ENCODE peak calls at places on chromosomes 2 and 18, in seven cellular contexts. R, E, B, G, C, W and L are unnamed samples.

GRCh38 chr2:112604952-112605351 is 20.5 kb downstream of the CHCHD5 start:
- DNase-seq in W (no peak), B (no peak), C (no peak), E (no peak), R (no peak), G (no peak), L (no peak)

GRCh38 chr2:69046221-69046662 is 33.3 kb downstream of the ANTXR1 start:
- DNase-seq in R (peak; percentile 85), E (no peak), B (peak; percentile 32), C (no peak), W (no peak), G (no peak), L (no peak)

GRCh38 chr2:56450772-56451171 is 267.0 kb downstream of the CCDC85A start:
- DNase-seq in W (no peak), G (no peak), B (no peak), E (no peak), C (no peak), R (no peak), L (no peak)

GRCh38 chr18:73891572-73892421 is 255.8 kb downstream of the FBXO15 start:
- DNase-seq in G (no peak), R (no peak), B (no peak), C (no peak), W (no peak), E (no peak), L (no peak)

GRCh38 chr2:234429265-234429664 is 67.6 kb downstream of the ARL4C start:
- DNase-seq in C (no peak), B (no peak), R (no peak), G (no peak), W (no peak), E (no peak), L (no peak)

GRCh38 chr2:214899751-214900150 is 90.3 kb upstream of the BARD1 start:
- DNase-seq in B (no peak), C (no peak), W (no peak), G (no peak), E (no peak), R (no peak), L (no peak)

GRCh38 chr18:42182728-42183700 is 228.0 kb downstream of the PIK3C3 start:
- DNase-seq in G (no peak), B (no peak), C (no peak), R (peak; percentile 47), E (no peak), W (no peak), L (no peak)

GRCh38 chr2:219029829-219030165 is 11.5 kb downstream of the CFAP65 start:
- DNase-seq in G (peak; percentile 93), R (peak; percentile 90), B (peak; percentile 81), W (peak; percentile 83), E (peak; percentile 81), C (peak; percentile 57), L (peak; percentile 62)

GRCh38 chr2:186605041-186605440 is 15.2 kb downstream of the ITGAV start:
- DNase-seq in C (no peak), B (peak; percentile 28), E (no peak), G (no peak), R (no peak), W (no peak), L (no peak)

GRCh38 chr18:65544701-65545100 is 206.1 kb upstream of the CDH7 start:
- DNase-seq in E (no peak), C (no peak), B (no peak), W (no peak), G (no peak), R (peak; percentile 37), L (no peak)

GRCh38 chr2:1687254-1687653 is 57.1 kb downstream of the PXDN start:
- DNase-seq in W (no peak), G (no peak), E (no peak), C (no peak), R (peak; percentile 63), B (no peak), L (no peak)

GRCh38 chr2:44950646-44951045 is 9.1 kb downstream of the SIX3 start:
- DNase-seq in G (peak; percentile 7), E (no peak), W (no peak), R (no peak), C (no peak), B (no peak), L (no peak)

GRCh38 chr2:44951124-44951523 is 9.6 kb downstream of the SIX3 start:
- DNase-seq in R (no peak), G (peak; percentile 38), W (no peak), C (no peak), B (no peak), E (no peak), L (no peak)

GRCh38 chr2:44952806-44953685 is 11.5 kb downstream of the SIX3 start:
- DNase-seq in W (no peak), R (no peak), C (no peak), E (no peak), B (no peak), G (no peak), L (no peak)

GRCh38 chr2:44952143-44952805 is 10.8 kb downstream of the SIX3 start:
- DNase-seq in C (no peak), R (peak; percentile 43), B (no peak), W (no peak), G (no peak), E (no peak), L (no peak)

DNA sequence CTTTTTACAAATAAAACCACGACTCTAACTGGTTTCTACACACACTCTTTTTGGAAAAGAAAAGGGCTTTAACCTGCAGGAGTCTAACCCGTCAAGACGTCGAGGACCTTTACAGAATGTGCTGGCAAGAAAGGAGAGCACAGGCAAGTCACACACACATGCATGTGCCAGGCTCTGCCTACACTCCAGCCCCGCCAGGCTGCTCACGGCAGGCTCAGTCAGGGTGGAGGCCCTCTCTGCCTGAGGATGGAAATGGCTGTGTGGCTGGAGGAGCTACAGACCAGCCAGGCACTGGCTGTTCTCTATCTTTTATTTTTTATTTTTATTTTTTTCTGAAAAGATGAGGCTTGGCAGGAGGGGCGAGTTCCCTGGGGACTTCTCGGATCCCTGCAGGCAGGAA is 10.2 kb downstream of the SIX3 start:
- DNase-seq in W (no peak), E (no peak), R (no peak), B (no peak), C (no peak), G (no peak), L (no peak)
- H3K27me3 ChIP-seq in W (peaks cover 4% of the 10 kb centered on the region), E (peaks cover 96% of the 10 kb centered on the region), R (no peaks in the 10 kb centered on the region), B (peaks cover 13% of the 10 kb centered on the region), C (peaks cover 26% of the 10 kb centered on the region), G (no peaks in the 10 kb centered on the region), L (peaks cover 21% of the 10 kb centered on the region)

GRCh38 chr2:26080356-26080755 is 46.5 kb downstream of the RAB10 start:
- DNase-seq in C (no peak), R (peak; percentile 94), G (no peak), E (no peak), W (no peak), B (no peak), L (no peak)

GRCh38 chr2:26081601-26082000 is 47.7 kb downstream of the RAB10 start:
- DNase-seq in B (no peak), C (no peak), W (no peak), E (no peak), R (no peak), G (no peak), L (no peak)

GRCh38 chr2:26077291-26077690 is 43.4 kb downstream of the RAB10 start:
- DNase-seq in R (peak; percentile 60), C (no peak), W (no peak), G (no peak), E (no peak), B (no peak), L (no peak)

GRCh38 chr2:26076001-26076587 is 42.2 kb downstream of the RAB10 start:
- DNase-seq in B (no peak), C (no peak), E (no peak), W (no peak), G (no peak), R (peak; percentile 67), L (no peak)

DNA sequence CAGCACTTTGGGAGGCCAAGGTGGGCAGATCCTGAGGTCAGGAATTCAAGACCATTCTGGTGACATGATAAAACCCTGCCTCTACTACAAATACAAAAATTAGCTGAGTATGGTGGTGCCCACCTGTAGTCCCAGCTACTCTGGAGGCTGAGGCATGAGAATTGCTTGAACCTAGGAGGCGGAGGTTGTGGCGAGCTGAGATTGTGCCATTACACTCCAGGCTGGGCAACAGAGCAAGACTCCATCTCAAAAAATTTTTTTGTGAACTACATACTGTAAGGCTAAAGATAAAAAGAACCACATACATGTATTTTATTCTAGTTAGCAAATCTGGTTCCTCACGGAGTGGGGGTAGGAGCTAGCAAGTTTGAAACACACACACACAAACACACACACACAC is 45.1 kb downstream of the RAB10 start:
- DNase-seq in B (no peak), G (no peak), W (no peak), R (no peak), E (no peak), C (no peak), L (no peak)
- H3K9me3 ChIP-seq in B (no peaks in the 10 kb centered on the region), G (no peaks in the 10 kb centered on the region), W (no peaks in the 10 kb centered on the region), R (peaks cover 11% of the 10 kb centered on the region), E (peaks cover 27% of the 10 kb centered on the region), C (peaks cover 9% of the 10 kb centered on the region), L (no peaks in the 10 kb centered on the region)

GRCh38 chr18:13548106-13548819 is 178.1 kb downstream of the FAM210A start:
- DNase-seq in W (no peak), C (no peak), B (no peak), R (no peak), G (no peak), E (no peak), L (no peak)
- H3K27ac ChIP-seq in W (no peak overlapping the region), C (no peak overlapping the region), B (no peak overlapping the region), R (no peak overlapping the region), G (no peak overlapping the region), E (no peak overlapping the region), L (no peak overlapping the region)

GRCh38 chr2:70938580-70938938 is 2.9 kb downstream of the ATP6V1B1 start:
- DNase-seq in R (no peak), G (no peak), C (no peak), B (no peak), W (peak; percentile 39), E (no peak), L (no peak)

GRCh38 chr2:70941186-70941585 is 5.5 kb downstream of the ATP6V1B1 start:
- DNase-seq in W (peak; percentile 33), C (no peak), E (no peak), G (peak; percentile 50), B (no peak), R (no peak), L (peak; percentile 43)

GRCh38 chr2:70937866-70938579 is 2.3 kb downstream of the ATP6V1B1 start:
- DNase-seq in W (peak; percentile 53), E (no peak), G (peak; percentile 51), B (no peak), C (no peak), R (no peak), L (no peak)

GRCh38 chr2:70939847-70940580 is 4.3 kb downstream of the ATP6V1B1 start:
- DNase-seq in G (peak; percentile 47), B (no peak), W (peak; percentile 57), E (no peak), R (no peak), C (no peak), L (no peak)

DNA sequence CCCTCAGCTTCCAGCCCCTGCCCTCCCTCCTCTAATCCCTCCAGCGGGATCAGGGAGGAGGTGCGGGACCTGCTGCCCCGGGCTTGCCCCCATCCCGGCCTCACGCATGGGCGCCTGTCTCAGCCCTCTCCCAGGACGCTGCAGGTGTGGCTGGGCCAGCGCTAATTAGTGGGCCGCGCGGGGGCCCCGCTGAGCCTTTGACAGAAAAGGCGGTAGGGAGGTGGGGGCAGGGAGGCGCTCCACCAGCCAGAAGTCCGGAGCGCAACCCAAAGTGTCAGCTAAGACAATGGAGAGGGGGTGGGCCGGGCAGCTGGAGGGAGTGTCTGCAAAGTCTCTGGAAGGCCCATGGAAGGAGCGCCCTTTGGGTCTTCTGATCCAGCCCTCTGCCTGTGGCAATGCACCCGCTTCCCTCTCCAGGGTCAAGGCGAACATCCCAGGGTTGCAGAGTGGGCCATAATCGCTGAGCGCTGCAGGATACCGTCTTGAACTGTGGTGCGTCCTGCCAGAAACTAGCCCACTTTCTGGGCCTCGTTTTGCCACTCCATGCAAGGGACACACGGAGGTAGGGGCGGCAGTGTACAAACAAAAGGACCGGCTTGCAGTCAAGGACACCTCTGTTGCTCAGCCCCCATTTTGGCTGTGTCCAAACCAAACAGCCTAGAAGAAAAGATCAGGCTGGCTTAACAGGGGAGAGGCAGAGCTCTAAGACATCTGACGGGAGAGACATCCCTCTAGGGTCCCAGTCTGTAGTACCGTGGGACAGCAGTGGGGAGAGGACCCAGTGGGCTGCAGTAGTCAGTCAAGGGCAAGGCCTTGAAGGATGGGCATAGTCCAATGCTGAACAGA is 3.5 kb downstream of the ATP6V1B1 start:
- DNase-seq in W (peak; percentile 48), R (no peak), G (peak; percentile 53), C (no peak), E (no peak), B (no peak), L (no peak)
- H3K27me3 ChIP-seq in W (no peaks in the 10 kb centered on the region), R (no peaks in the 10 kb centered on the region), G (no peaks in the 10 kb centered on the region), C (no peaks in the 10 kb centered on the region), E (peaks cover 16% of the 10 kb centered on the region), B (no peaks in the 10 kb centered on the region), L (no peaks in the 10 kb centered on the region)